ENCODE peak calls at places on chromosomes 4 and X, in seven cellular contexts. S, H, X, I, Q, N and M are unnamed samples. For H3K4me1 and H3K27me3, the result is how much of the 10 kb centered on the place peaks cover.

GRCh38 chr4:103150677-103151076 is 47.5 kb downstream of the CENPE start:
- DNase-seq in X (no peak), H (no peak), S (no peak), I (peak), Q (no peak), N (no peak), M (no peak)

GRCh38 chrX:153414838-153415552 is 3.7 kb downstream of the ZFP92 start:
- DNase-seq in Q (no peak), N (no peak), X (peak), I (no peak), H (no peak), S (no peak), M (peak)

GRCh38 chrX:130086414-130087207 is 23.7 kb downstream of the ELF4 start:
- DNase-seq in Q (no peak), I (no peak), X (no peak), N (no peak), S (no peak), H (peak), M (no peak)

GRCh38 chrX:119655125-119655524 is 37.8 kb downstream of the SEPTIN6 start:
- DNase-seq in N (no peak), H (no peak), X (no peak), S (peak), Q (no peak), I (peak), M (peak)

GRCh38 chr4:109751852-109752251 is 22.0 kb upstream of the PLA2G12A start:
- DNase-seq in Q (no peak), X (no peak), H (no peak), N (no peak), I (no peak), S (no peak), M (no peak)

GRCh38 chr4:153096344-153096743 is 107.9 kb upstream of the TRIM2 start:
- DNase-seq in N (no peak), H (no peak), S (no peak), I (no peak), X (no peak), Q (no peak), M (no peak)

GRCh38 chrX:45232139-45232538 is 31.5 kb upstream of the DIPK2B start:
- DNase-seq in N (no peak), X (no peak), H (no peak), I (no peak), S (no peak), Q (no peak), M (no peak)

GRCh38 chrX:43702660-43703059 is 46.6 kb downstream of the MAOA start:
- DNase-seq in X (no peak), H (no peak), N (no peak), S (no peak), I (no peak), Q (no peak), M (no peak)

GRCh38 chrX:47283015-47283771 is 50.4 kb downstream of the USP11 start:
- DNase-seq in X (peak), N (no peak), H (no peak), S (peak), I (no peak), Q (no peak), M (no peak)

GRCh38 chrX:52271212-52271611 is 86.5 kb downstream of the MAGED4 start:
- DNase-seq in H (no peak), I (peak), X (no peak), S (peak), Q (no peak), N (no peak), M (no peak)

GRCh38 chr4:44740201-44740600 is 13.8 kb upstream of the GNPDA2 start:
- DNase-seq in S (no peak), Q (no peak), N (no peak), I (no peak), H (no peak), X (no peak), M (no peak)

GRCh38 chr4:1305781-1306455 is 16.2 kb downstream of the MAEA start:
- DNase-seq in N (peak), H (peak), X (no peak), I (no peak), Q (no peak), S (no peak), M (no peak)

GRCh38 chr4:89193828-89194227 is 82.5 kb downstream of the TIGD2 start:
- DNase-seq in H (no peak), I (no peak), Q (no peak), X (no peak), S (no peak), N (no peak), M (no peak)

GRCh38 chr4:146545102-146545501 is 23.4 kb upstream of the SLC10A7 start:
- DNase-seq in Q (no peak), S (no peak), N (no peak), X (no peak), H (no peak), I (peak), M (no peak)

GRCh38 chrX:12955882-12956703 is 18.8 kb upstream of the TMSB4X start:
- DNase-seq in S (peak), H (peak), X (peak), Q (peak), N (no peak), I (peak), M (peak)

GRCh38 chr4:8215641-8216442 is 16.8 kb downstream of the SH3TC1 start:
- DNase-seq in N (peak), H (peak), Q (no peak), S (no peak), X (no peak), I (no peak), M (no peak)

GRCh38 chr4:29708473-29708872 is 1011.7 kb upstream of the PCDH7 start:
- DNase-seq in S (no peak), N (no peak), X (no peak), I (peak), H (no peak), Q (no peak), M (no peak)

GRCh38 chr4:114691865-114692264 is 93.3 kb downstream of the UGT8 start:
- DNase-seq in Q (peak), N (no peak), S (no peak), X (no peak), I (no peak), H (no peak), M (no peak)
- H3K4me1 ChIP-seq in Q (under half), N (under half), S (under half), X (under half), I (under half), H (under half), M (under half)

GRCh38 chrX:100636321-100636991 is at the start of gene TSPAN6:
- DNase-seq in Q (no peak), S (peak), I (peak), H (peak), X (peak), N (peak), M (peak)
- H3K27me3 ChIP-seq in Q (under half), S (under half), I (under half), H (under half), X (under half), N (under half), M (under half)

DNA sequence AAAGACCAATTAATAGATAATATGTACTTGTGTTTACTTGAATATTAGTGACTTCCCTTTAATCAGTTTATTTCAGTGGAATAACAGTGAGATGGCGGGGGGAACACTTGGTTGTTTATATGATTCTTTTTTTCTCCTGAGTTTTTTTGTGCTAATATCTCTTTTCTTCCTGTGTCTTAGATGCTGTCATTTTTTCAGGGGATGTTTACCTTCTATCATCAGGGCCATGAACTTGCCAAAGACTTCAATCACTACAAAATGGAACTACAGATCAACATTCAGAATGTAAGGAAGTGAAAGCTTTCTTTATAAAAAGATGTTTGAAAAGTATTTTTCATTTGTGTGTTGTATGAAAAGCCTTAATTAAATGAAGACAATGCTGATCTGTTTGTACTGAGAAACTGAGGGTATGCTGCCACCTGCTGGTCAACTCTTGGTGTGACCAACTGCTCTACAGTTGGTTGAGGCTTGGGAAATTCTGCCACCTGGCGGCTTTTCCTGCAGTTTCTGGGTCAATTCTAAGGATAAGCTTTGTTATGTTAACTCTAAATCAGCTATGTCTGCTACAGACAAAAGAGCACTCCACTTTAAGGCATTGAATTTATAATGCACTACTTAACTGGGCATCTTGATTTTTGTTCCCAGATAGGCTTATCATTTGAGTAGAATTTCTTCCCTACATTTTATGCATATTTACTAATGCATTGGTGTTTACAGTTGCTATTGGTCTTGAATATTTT is 134.8 kb downstream of the ARHGAP10 start:
- DNase-seq in H (peak), S (peak), N (peak), I (peak), X (peak), Q (peak), M (peak)
- TF ChIP-seq CTCF in H (peak), S (peak), N (peak), I (peak), X (peak), Q (peak), M (peak)

GRCh38 chr4:95548738-95549245 is at the start of gene UNC5C:
- DNase-seq in H (peak), X (peak), S (peak), N (peak), I (no peak), Q (no peak), M (peak)

GRCh38 chr4:95546236-95546635 is 2.5 kb downstream of the UNC5C start:
- DNase-seq in S (no peak), I (no peak), N (no peak), X (no peak), H (no peak), Q (no peak), M (no peak)

GRCh38 chr4:95545526-95545925 is 3.2 kb downstream of the UNC5C start:
- DNase-seq in H (peak), X (no peak), N (no peak), Q (no peak), I (no peak), S (no peak), M (no peak)

GRCh38 chr4:95547708-95548471 is 883 bp downstream of the UNC5C start:
- DNase-seq in I (peak), H (peak), N (peak), Q (no peak), X (no peak), S (no peak), M (peak)

GRCh38 chr4:95546866-95547707 is 1.7 kb downstream of the UNC5C start:
- DNase-seq in S (no peak), N (no peak), Q (no peak), H (peak), X (no peak), I (no peak), M (no peak)
- H3K4me1 ChIP-seq in S (under half), N (under half), Q (under half), H (under half), X (under half), I (under half), M (under half)